ENCODE peak calls at places on chromosomes 12 and 14, in five cellular contexts. One of them, this sample, is unnamed.
A peak's percentile ranks its signal among the peaks of the same experiment; 100 is the strongest.

GRCh38 chr12:14850929-14851663 is 7.8 kb upstream of the ART4 start:
- DNase-seq in A549: no peak
- DNase-seq in K562: no peak
- DNase-seq in H1: no peak
- DNase-seq in GM12878: peak; percentile 16
- DNase-seq in this sample: no peak

GRCh38 chr12:103915306-103915705 is 14.9 kb upstream of the HSP90B1 start:
- DNase-seq in A549: no peak
- DNase-seq in K562: no peak
- DNase-seq in H1: no peak
- DNase-seq in GM12878: no peak
- DNase-seq in this sample: no peak

GRCh38 chr12:8914716-8915526 is 612 bp downstream of the PHC1 start:
- DNase-seq in A549: peak; percentile 71
- DNase-seq in K562: peak; percentile 68
- DNase-seq in H1: no peak
- DNase-seq in GM12878: no peak
- DNase-seq in this sample: peak; percentile 24

GRCh38 chr12:26135010-26135420 is 10.2 kb upstream of the BHLHE41 start:
- DNase-seq in A549: no peak
- DNase-seq in K562: no peak
- DNase-seq in H1: no peak
- DNase-seq in GM12878: no peak
- DNase-seq in this sample: no peak

GRCh38 chr12:112294793-112295192 is 87.4 kb downstream of the HECTD4 start:
- DNase-seq in A549: peak; percentile 44
- DNase-seq in K562: peak; percentile 29
- DNase-seq in H1: no peak
- DNase-seq in GM12878: no peak
- DNase-seq in this sample: peak; percentile 18

GRCh38 chr12:131941116-131941986 is 8.4 kb upstream of the EP400 start:
- DNase-seq in A549: no peak
- DNase-seq in K562: no peak
- DNase-seq in H1: no peak
- DNase-seq in GM12878: no peak
- DNase-seq in this sample: no peak

GRCh38 chr14:78254911-78255431 is 84.8 kb downstream of the NRXN3 start:
- DNase-seq in A549: peak; percentile 4
- DNase-seq in K562: no peak
- DNase-seq in H1: no peak
- DNase-seq in GM12878: no peak
- DNase-seq in this sample: no peak

GRCh38 chr12:132006056-132006680 is 56.4 kb downstream of the EP400 start:
- DNase-seq in A549: no peak
- DNase-seq in K562: no peak
- DNase-seq in H1: no peak
- DNase-seq in GM12878: no peak
- DNase-seq in this sample: no peak

GRCh38 chr14:46279776-46280175 is 371.8 kb downstream of the RPL10L start:
- DNase-seq in A549: no peak
- DNase-seq in K562: no peak
- DNase-seq in H1: no peak
- DNase-seq in GM12878: no peak
- DNase-seq in this sample: no peak

GRCh38 chr12:85029456-85029855 is 6.6 kb downstream of the TSPAN19 start:
- DNase-seq in A549: peak; percentile 23
- DNase-seq in K562: peak; percentile 1
- DNase-seq in H1: no peak
- DNase-seq in GM12878: no peak
- DNase-seq in this sample: peak; percentile 3

GRCh38 chr12:95351745-95352144 is 122.2 kb upstream of the METAP2 start:
- DNase-seq in A549: no peak
- DNase-seq in K562: peak; percentile 29
- DNase-seq in H1: no peak
- DNase-seq in GM12878: no peak
- DNase-seq in this sample: peak; percentile 31

GRCh38 chr14:103136388-103137271 is 13.4 kb downstream of the TNFAIP2 start:
- DNase-seq in A549: peak; percentile 69
- DNase-seq in K562: peak; percentile 78
- DNase-seq in H1: no peak
- DNase-seq in GM12878: no peak
- DNase-seq in this sample: no peak

GRCh38 chr14:68736519-68736918 is 56.3 kb downstream of the ZFP36L1 start:
- DNase-seq in A549: no peak
- DNase-seq in K562: no peak
- DNase-seq in H1: no peak
- DNase-seq in GM12878: no peak
- DNase-seq in this sample: no peak

GRCh38 chr12:7756993-7757392 is 8.0 kb upstream of the NANOGNB start:
- DNase-seq in A549: no peak
- DNase-seq in K562: no peak
- DNase-seq in H1: no peak
- DNase-seq in GM12878: no peak
- DNase-seq in this sample: no peak

GRCh38 chr12:76859621-76860020 is 19.2 kb downstream of the CSRP2 start:
- DNase-seq in A549: no peak
- DNase-seq in K562: peak; percentile 14
- DNase-seq in H1: no peak
- DNase-seq in GM12878: no peak
- DNase-seq in this sample: no peak

GRCh38 chr14:68624541-68625220 is 168.2 kb downstream of the ZFP36L1 start:
- DNase-seq in A549: no peak
- DNase-seq in K562: no peak
- DNase-seq in H1: no peak
- DNase-seq in GM12878: no peak
- DNase-seq in this sample: no peak

GRCh38 chr12:104975621-104976343 is 10.3 kb upstream of the NOPCHAP1 start:
- DNase-seq in A549: no peak
- DNase-seq in K562: no peak
- DNase-seq in H1: no peak
- DNase-seq in GM12878: no peak
- DNase-seq in this sample: no peak

GRCh38 chr12:7154901-7155470 is 24.8 kb downstream of the CLSTN3 start:
- DNase-seq in A549: no peak
- DNase-seq in K562: no peak
- DNase-seq in H1: no peak
- DNase-seq in GM12878: no peak
- DNase-seq in this sample: no peak

GRCh38 chr14:61678966-61679365 is 16.3 kb upstream of the HIF1A start:
- DNase-seq in A549: no peak
- DNase-seq in K562: no peak
- DNase-seq in H1: peak; percentile 38
- DNase-seq in GM12878: no peak
- DNase-seq in this sample: no peak

GRCh38 chr12:12398026-12398859 is 41.4 kb downstream of the BORCS5 start:
- DNase-seq in A549: peak; percentile 97
- DNase-seq in K562: no peak
- DNase-seq in H1: no peak
- DNase-seq in GM12878: no peak
- DNase-seq in this sample: peak; percentile 89

GRCh38 chr12:3662516-3662915 is 90.4 kb downstream of the CRACR2A start:
- DNase-seq in A549: no peak
- DNase-seq in K562: no peak
- DNase-seq in H1: no peak
- DNase-seq in GM12878: no peak
- DNase-seq in this sample: peak; percentile 3

GRCh38 chr14:101215266-101215665 is 311.7 kb upstream of the RTL1 start:
- DNase-seq in A549: no peak
- DNase-seq in K562: no peak
- DNase-seq in H1: no peak
- DNase-seq in GM12878: no peak
- DNase-seq in this sample: no peak

GRCh38 chr14:88551936-88552565 is 2.8 kb downstream of the PTPN21 start:
- DNase-seq in A549: no peak
- DNase-seq in K562: no peak
- DNase-seq in H1: no peak
- DNase-seq in GM12878: no peak
- DNase-seq in this sample: no peak

GRCh38 chr12:16063728-16064127 is 152.6 kb downstream of the DERA start:
- DNase-seq in A549: peak; percentile 20
- DNase-seq in K562: no peak
- DNase-seq in H1: no peak
- DNase-seq in GM12878: no peak
- DNase-seq in this sample: no peak

GRCh38 chr14:102182190-102182589 is 42.5 kb downstream of the WDR20 start:
- DNase-seq in A549: no peak
- DNase-seq in K562: no peak
- DNase-seq in H1: no peak
- DNase-seq in GM12878: no peak
- DNase-seq in this sample: no peak

GRCh38 chr14:57575482-57575881 is 81.8 kb upstream of the CCDC198 start:
- DNase-seq in A549: no peak
- DNase-seq in K562: no peak
- DNase-seq in H1: no peak
- DNase-seq in GM12878: no peak
- DNase-seq in this sample: no peak

GRCh38 chr12:57846285-57846576 is 298 bp downstream of the CTDSP2 start:
- DNase-seq in A549: no peak
- DNase-seq in K562: no peak
- DNase-seq in H1: no peak
- DNase-seq in GM12878: no peak
- DNase-seq in this sample: no peak

GRCh38 chr14:30610719-30611388 is 11.3 kb upstream of the SCFD1 start:
- DNase-seq in A549: peak; percentile 60
- DNase-seq in K562: peak; percentile 68
- DNase-seq in H1: no peak
- DNase-seq in GM12878: no peak
- DNase-seq in this sample: peak; percentile 75

GRCh38 chr12:69330475-69331473 is 17.4 kb upstream of the LYZ start:
- DNase-seq in A549: no peak
- DNase-seq in K562: peak; percentile 73
- DNase-seq in H1: peak; percentile 41
- DNase-seq in GM12878: no peak
- DNase-seq in this sample: no peak

GRCh38 chr14:58200480-58200841 is 512 bp downstream of the ACTR10 start:
- DNase-seq in A549: no peak
- DNase-seq in K562: no peak
- DNase-seq in H1: no peak
- DNase-seq in GM12878: no peak
- DNase-seq in this sample: no peak

GRCh38 chr12:75816892-75817291 is 214.7 kb downstream of the PHLDA1 start:
- DNase-seq in A549: peak; percentile 74
- DNase-seq in K562: peak; percentile 10
- DNase-seq in H1: no peak
- DNase-seq in GM12878: peak; percentile 5
- DNase-seq in this sample: no peak

GRCh38 chr14:40362856-40363255 is 930.6 kb upstream of the FBXO33 start:
- DNase-seq in A549: no peak
- DNase-seq in K562: no peak
- DNase-seq in H1: no peak
- DNase-seq in GM12878: no peak
- DNase-seq in this sample: no peak

GRCh38 chr14:90785876-90786450 is 30.3 kb downstream of the TTC7B start:
- DNase-seq in A549: no peak
- DNase-seq in K562: no peak
- DNase-seq in H1: no peak
- DNase-seq in GM12878: no peak
- DNase-seq in this sample: no peak

GRCh38 chr12:27178723-27179398 is 65.2 kb upstream of the STK38L start:
- DNase-seq in A549: no peak
- DNase-seq in K562: no peak
- DNase-seq in H1: no peak
- DNase-seq in GM12878: no peak
- DNase-seq in this sample: no peak
- H3K4me1 ChIP-seq in A549: peaks cover 60% of the 10 kb centered on the region
- H3K4me1 ChIP-seq in K562: no peaks in the 10 kb centered on the region
- H3K4me1 ChIP-seq in H1: no peaks in the 10 kb centered on the region
- H3K4me1 ChIP-seq in GM12878: peaks cover 37% of the 10 kb centered on the region
- H3K4me1 ChIP-seq in this sample: no peaks in the 10 kb centered on the region

GRCh38 chr12:53025250-53025649 is 19.0 kb downstream of the EIF4B start:
- DNase-seq in A549: no peak
- DNase-seq in K562: no peak
- DNase-seq in H1: no peak
- DNase-seq in GM12878: no peak
- DNase-seq in this sample: no peak
- TF ChIP-seq KDM1A in A549: no peak
- TF ChIP-seq KDM1A in K562: no peak
- TF ChIP-seq KDM1A in H1: no peak
- TF ChIP-seq KDM1A in GM12878: no peak
- TF ChIP-seq KDM1A in this sample: no peak

DNA sequence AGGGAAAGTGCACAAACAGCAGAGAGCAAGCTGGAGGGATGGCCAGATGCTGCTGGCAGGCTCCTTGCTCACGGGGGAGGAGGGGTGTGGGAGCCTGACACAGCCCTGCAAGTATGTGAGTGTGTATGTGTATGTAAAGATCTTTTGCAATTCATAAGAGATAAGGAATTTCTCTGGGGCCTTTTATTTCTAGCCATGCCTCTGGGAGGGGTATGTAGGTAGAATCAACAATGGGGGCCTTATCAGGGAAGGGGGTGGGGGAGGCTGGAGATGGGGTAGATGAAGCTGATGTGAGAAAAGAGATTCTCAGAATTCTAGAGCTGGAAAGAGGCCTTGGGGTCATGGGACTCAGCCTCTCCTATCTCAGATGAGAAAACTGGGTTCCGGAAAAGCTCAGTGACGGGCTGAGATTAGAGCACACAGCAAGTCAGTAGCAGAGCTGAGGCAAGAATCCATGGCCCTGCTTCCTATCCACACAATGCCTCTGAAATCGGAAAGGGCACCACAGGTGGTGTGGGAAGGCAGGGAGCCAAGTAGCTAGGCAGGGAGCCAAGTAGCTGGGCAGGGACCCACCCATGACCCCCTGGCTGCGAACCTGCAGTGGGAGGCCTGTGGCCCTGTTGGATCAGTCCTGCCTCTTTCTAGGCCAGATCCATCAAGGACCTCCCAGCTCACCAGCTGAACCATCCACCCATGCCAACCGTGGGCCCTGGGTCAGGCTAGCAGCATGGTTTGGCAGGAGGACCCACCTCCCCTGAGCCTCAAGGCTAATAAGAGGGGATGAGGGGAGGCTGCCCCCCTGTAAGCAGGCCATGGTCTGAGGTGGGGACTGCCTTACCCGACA is 54.7 kb downstream of the PLEKHG3 start:
- DNase-seq in A549: peak; percentile 82
- DNase-seq in K562: no peak
- DNase-seq in H1: no peak
- DNase-seq in GM12878: no peak
- DNase-seq in this sample: peak; percentile 72
- H3K4me1 ChIP-seq in A549: peaks cover 84% of the 10 kb centered on the region
- H3K4me1 ChIP-seq in K562: peaks cover 12% of the 10 kb centered on the region
- H3K4me1 ChIP-seq in H1: no peaks in the 10 kb centered on the region
- H3K4me1 ChIP-seq in GM12878: no peaks in the 10 kb centered on the region
- H3K4me1 ChIP-seq in this sample: peaks cover 22% of the 10 kb centered on the region

DNA sequence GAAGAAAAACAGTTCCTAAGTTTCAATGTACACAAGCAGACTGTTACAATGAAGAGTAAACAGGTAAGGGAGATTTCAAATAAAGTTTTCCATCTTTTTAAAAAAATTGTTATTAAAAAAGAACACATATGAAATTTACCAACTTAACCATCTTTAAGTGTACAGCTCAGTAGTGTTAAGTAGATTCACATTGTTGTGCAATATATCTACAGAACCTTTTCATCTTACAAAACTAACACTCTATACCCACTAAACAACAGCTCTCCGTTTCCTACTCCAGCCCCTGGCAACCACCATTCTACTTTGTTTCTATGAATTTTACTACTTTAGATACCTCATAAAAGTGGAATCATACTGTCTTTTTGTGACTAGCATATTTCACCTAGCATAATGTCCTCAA is 139.5 kb downstream of the SLC25A21 start:
- DNase-seq in A549: no peak
- DNase-seq in K562: no peak
- DNase-seq in H1: no peak
- DNase-seq in GM12878: no peak
- DNase-seq in this sample: no peak
- TF ChIP-seq KDM1A in A549: no peak
- TF ChIP-seq KDM1A in K562: no peak
- TF ChIP-seq KDM1A in H1: no peak
- TF ChIP-seq KDM1A in GM12878: no peak
- TF ChIP-seq KDM1A in this sample: no peak

This sample was measured in HepG2.